ENCODE peak calls at places on chromosomes 11 and 22, in seven cellular contexts. U, D, V, Y, Z, S and H are unnamed samples.

GRCh38 chr11:75523189-75523588 is 2.6 kb downstream of the GDPD5 start:
- DNase-seq in U (no peak), D (no peak), V (peak; percentile 23), Y (no peak), Z (no peak), S (no peak), H (no peak)

GRCh38 chr11:33044281-33044680 is 4.9 kb downstream of the TCP11L1 start:
- DNase-seq in U (no peak), D (no peak), V (no peak), Y (no peak), Z (no peak), S (no peak), H (no peak)

GRCh38 chr11:61864814-61865775 is 26.2 kb downstream of the FADS3 start:
- DNase-seq in U (no peak), D (no peak), V (no peak), Y (no peak), Z (no peak), S (no peak), H (no peak)

GRCh38 chr22:37485006-37485713 is 1.0 kb downstream of the MFNG start:
- DNase-seq in U (no peak), D (no peak), V (no peak), Y (no peak), Z (no peak), S (no peak), H (no peak)

GRCh38 chr22:48507171-48507570 is 1320.5 kb downstream of the BRD1 start:
- DNase-seq in U (no peak), D (no peak), V (no peak), Y (no peak), Z (no peak), S (no peak), H (no peak)

GRCh38 chr11:77195071-77195705 is 67.1 kb downstream of the MYO7A start:
- DNase-seq in U (no peak), D (peak; percentile 58), V (no peak), Y (no peak), Z (no peak), S (no peak), H (no peak)

GRCh38 chr11:70883973-70884688 is 368.2 kb downstream of the SHANK2 start:
- DNase-seq in U (no peak), D (no peak), V (no peak), Y (no peak), Z (no peak), S (peak; percentile 54), H (no peak)

GRCh38 chr11:21561589-21561988 is 631.3 kb upstream of the ANO5 start:
- DNase-seq in U (no peak), D (no peak), V (no peak), Y (no peak), Z (no peak), S (no peak), H (no peak)

GRCh38 chr11:128055576-128056217 is 531.7 kb downstream of the ETS1 start:
- DNase-seq in U (no peak), D (no peak), V (no peak), Y (no peak), Z (no peak), S (no peak), H (no peak)

GRCh38 chr11:32562839-32563599 is 20.6 kb upstream of the EIF3M start:
- DNase-seq in U (peak; percentile 65), D (no peak), V (no peak), Y (no peak), Z (no peak), S (no peak), H (no peak)

GRCh38 chr11:120536091-120536796 is 24.7 kb downstream of the GRIK4 start:
- DNase-seq in U (no peak), D (no peak), V (no peak), Y (no peak), Z (no peak), S (no peak), H (no peak)

GRCh38 chr11:14554959-14555358 is 34.8 kb upstream of the PSMA1 start:
- DNase-seq in U (no peak), D (no peak), V (no peak), Y (no peak), Z (no peak), S (no peak), H (peak; percentile 26)

GRCh38 chr22:21643533-21644357 is 1.6 kb downstream of the SDF2L1 start:
- DNase-seq in U (no peak), D (no peak), V (no peak), Y (no peak), Z (no peak), S (no peak), H (no peak)

GRCh38 chr22:27247691-27248434 is 553.7 kb downstream of the MN1 start:
- DNase-seq in U (no peak), D (no peak), V (peak; percentile 40), Y (no peak), Z (peak; percentile 56), S (peak; percentile 68), H (no peak)

GRCh38 chr22:42693055-42693762 is 27.5 kb downstream of the A4GALT start:
- DNase-seq in U (no peak), D (no peak), V (no peak), Y (no peak), Z (no peak), S (no peak), H (no peak)

GRCh38 chr11:80239217-80239616 is 798.4 kb upstream of the TENM4 start:
- DNase-seq in U (no peak), D (no peak), V (no peak), Y (no peak), Z (peak; percentile 77), S (peak; percentile 27), H (peak; percentile 53)

GRCh38 chr11:3738241-3738640 is 59.1 kb downstream of the NUP98 start:
- DNase-seq in U (no peak), D (no peak), V (no peak), Y (no peak), Z (no peak), S (no peak), H (no peak)

GRCh38 chr11:12075822-12076821 is 34.3 kb upstream of the MICAL2 start:
- DNase-seq in U (peak; percentile 46), D (no peak), V (no peak), Y (peak; percentile 75), Z (peak; percentile 69), S (no peak), H (no peak)

GRCh38 chr11:45610627-45611026 is 54.8 kb downstream of the CHST1 start:
- DNase-seq in U (peak; percentile 96), D (no peak), V (no peak), Y (no peak), Z (no peak), S (no peak), H (no peak)
- H3K27ac ChIP-seq in U (no peak overlapping the region), D (no peak overlapping the region), V (no peak overlapping the region), Y (no peak overlapping the region), Z (no peak overlapping the region), S (no peak overlapping the region), H (no peak overlapping the region)

GRCh38 chr11:69074375-69074774 is 25.6 kb downstream of the TPCN2 start:
- DNase-seq in U (no peak), D (no peak), V (no peak), Y (no peak), Z (no peak), S (no peak), H (no peak)

GRCh38 chr11:69074786-69075185 is 26.1 kb downstream of the TPCN2 start:
- DNase-seq in U (no peak), D (no peak), V (no peak), Y (no peak), Z (no peak), S (no peak), H (no peak)

GRCh38 chr11:69075421-69076128 is 26.8 kb downstream of the TPCN2 start:
- DNase-seq in U (peak; percentile 31), D (peak; percentile 82), V (peak; percentile 62), Y (peak; percentile 68), Z (no peak), S (peak; percentile 84), H (no peak)

GRCh38 chr11:69071956-69072355 is 23.2 kb downstream of the TPCN2 start:
- DNase-seq in U (no peak), D (no peak), V (no peak), Y (no peak), Z (no peak), S (no peak), H (no peak)

DNA sequence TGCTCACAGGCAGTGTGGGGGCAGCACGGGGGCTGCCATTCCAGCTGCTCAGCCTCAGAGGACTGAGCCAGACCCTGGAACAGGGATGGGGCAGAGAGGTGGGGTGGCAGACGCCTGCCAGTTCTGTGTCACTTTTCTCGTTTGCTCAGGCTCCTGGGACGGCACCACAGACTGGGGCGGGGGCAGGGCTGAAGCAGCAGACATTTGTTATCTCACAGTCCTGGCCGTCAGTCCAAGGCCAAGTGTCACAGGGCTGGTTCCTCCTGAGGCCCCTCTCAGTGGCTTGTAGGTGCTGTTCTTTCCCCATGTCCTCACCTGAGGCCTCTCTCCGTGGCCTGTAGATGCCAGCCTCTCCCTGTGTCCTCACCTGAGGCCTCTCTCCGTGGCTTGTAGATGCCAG is 24.7 kb downstream of the TPCN2 start:
- DNase-seq in U (no peak), D (no peak), V (no peak), Y (no peak), Z (no peak), S (peak; percentile 79), H (no peak)
- H3K36me3 ChIP-seq in U (peaks cover 9% of the 10 kb centered on the region), D (peaks cover 43% of the 10 kb centered on the region), V (no peaks in the 10 kb centered on the region), Y (no peaks in the 10 kb centered on the region), Z (peaks cover 17% of the 10 kb centered on the region), S (no peaks in the 10 kb centered on the region), H (peaks cover under 1% of the 10 kb centered on the region)

DNA sequence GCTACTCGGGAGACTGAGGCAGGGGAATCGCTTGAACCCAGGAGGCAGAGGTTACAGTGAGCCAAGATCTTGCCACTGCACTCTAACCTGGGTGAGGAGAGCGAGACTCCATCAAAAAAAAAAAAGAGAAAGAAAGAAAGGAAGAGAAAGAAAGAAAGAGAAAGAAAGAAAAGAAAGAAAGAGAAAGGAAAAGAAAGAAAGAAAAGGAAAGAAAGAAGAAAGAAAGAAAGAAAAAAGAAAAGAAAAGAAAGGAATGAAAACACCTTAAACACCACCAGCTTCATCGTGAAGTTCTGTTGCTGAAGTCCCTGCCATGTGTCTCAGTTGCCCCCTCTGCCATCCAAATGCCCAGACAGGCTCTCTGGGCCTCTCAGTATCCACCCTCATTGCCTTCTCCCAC is 9.9 kb upstream of the CXCR5 start:
- DNase-seq in U (no peak), D (no peak), V (no peak), Y (no peak), Z (no peak), S (no peak), H (no peak)
- TF ChIP-seq POLR2A in U (no peak), D (no peak), V (no peak), Y (no peak), Z (no peak), S (no peak), H (no peak)

GRCh38 chr22:40023226-40023925 is 28.6 kb downstream of the FAM83F start:
- DNase-seq in U (no peak), D (no peak), V (no peak), Y (no peak), Z (no peak), S (no peak), H (no peak)
- H3K27ac ChIP-seq in U (no peak overlapping the region), D (no peak overlapping the region), V (no peak overlapping the region), Y (no peak overlapping the region), Z (no peak overlapping the region), S (no peak overlapping the region), H (peak overlapping the region; percentile 67)

DNA sequence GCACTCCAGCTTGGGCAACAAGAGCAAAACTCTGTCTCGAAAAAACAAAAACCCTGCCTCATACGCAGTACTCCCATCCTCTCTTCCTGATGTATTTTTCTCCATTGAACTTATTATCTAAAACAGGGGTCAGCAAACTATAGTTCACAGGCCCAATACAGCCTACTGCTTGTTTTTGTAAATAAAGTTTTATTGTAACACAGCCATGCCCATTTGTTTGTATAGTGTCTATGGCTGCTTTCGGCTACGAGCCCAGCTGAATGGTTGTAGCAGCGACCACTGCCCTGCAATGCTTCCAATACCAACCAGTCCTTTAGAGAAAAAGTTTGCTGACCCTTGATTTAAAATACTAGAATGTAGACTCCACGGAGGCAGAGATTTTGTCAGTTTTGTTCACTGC is 6.1 kb downstream of the TXN2 start:
- DNase-seq in U (no peak), D (no peak), V (no peak), Y (no peak), Z (no peak), S (no peak), H (no peak)
- H3K36me3 ChIP-seq in U (peaks cover 56% of the 10 kb centered on the region), D (peaks cover 95% of the 10 kb centered on the region), V (no peaks in the 10 kb centered on the region), Y (no peaks in the 10 kb centered on the region), Z (peaks cover 68% of the 10 kb centered on the region), S (peaks cover 3% of the 10 kb centered on the region), H (peaks cover 9% of the 10 kb centered on the region)